ENCODE peak calls at places on chromosomes 16 and 17, in seven cellular contexts. T, J, D, N, S, L and K are unnamed samples.
A peak's percentile ranks its signal among the peaks of the same experiment; 100 is the strongest.

GRCh38 chr16:30722443-30722842 is 23.5 kb downstream of the SRCAP start:
- DNase-seq in T (no peak), J (no peak), D (no peak), N (peak; percentile 17), S (no peak), L (no peak), K (no peak)

GRCh38 chr17:7767425-7768021 is 50.0 kb downstream of the DNAH2 start:
- DNase-seq in T (no peak), J (no peak), D (no peak), N (no peak), S (no peak), L (no peak), K (no peak)

GRCh38 chr17:19317359-19318095 is 45.0 kb downstream of the B9D1 start:
- DNase-seq in T (no peak), J (peak; percentile 26), D (peak; percentile 76), N (peak; percentile 93), S (no peak), L (no peak), K (no peak)

GRCh38 chr17:8912060-8912981 is 44.8 kb upstream of the PIK3R6 start:
- DNase-seq in T (no peak), J (no peak), D (no peak), N (no peak), S (no peak), L (no peak), K (no peak)

GRCh38 chr17:40645291-40645690 is 2.3 kb downstream of the SMARCE1 start:
- DNase-seq in T (no peak), J (no peak), D (no peak), N (no peak), S (no peak), L (no peak), K (no peak)

GRCh38 chr17:2693561-2694380 is 17.8 kb downstream of the CLUH start:
- DNase-seq in T (peak; percentile 37), J (no peak), D (peak; percentile 67), N (no peak), S (no peak), L (no peak), K (no peak)

GRCh38 chr16:1606774-1607173 is 5.1 kb downstream of the IFT140 start:
- DNase-seq in T (no peak), J (no peak), D (no peak), N (no peak), S (no peak), L (no peak), K (no peak)

GRCh38 chr17:82080048-82080788 is 14.6 kb upstream of the DUS1L start:
- DNase-seq in T (no peak), J (no peak), D (no peak), N (no peak), S (no peak), L (no peak), K (no peak)

GRCh38 chr17:18933102-18934058 is 18.6 kb upstream of the SLC5A10 start:
- DNase-seq in T (no peak), J (no peak), D (no peak), N (no peak), S (no peak), L (no peak), K (peak; percentile 74)

GRCh38 chr16:4052801-4053662 is 63.2 kb downstream of the ADCY9 start:
- DNase-seq in T (peak; percentile 62), J (no peak), D (no peak), N (no peak), S (no peak), L (peak; percentile 71), K (peak; percentile 75)

GRCh38 chr17:82583720-82584234 is 64.2 kb downstream of the FOXK2 start:
- DNase-seq in T (no peak), J (no peak), D (peak; percentile 86), N (no peak), S (no peak), L (no peak), K (no peak)

GRCh38 chr17:2704890-2705248 is 6.7 kb downstream of the CLUH start:
- DNase-seq in T (no peak), J (no peak), D (no peak), N (no peak), S (no peak), L (no peak), K (no peak)

GRCh38 chr16:2471016-2471652 is at the start of gene NTN3:
- DNase-seq in T (no peak), J (no peak), D (no peak), N (peak; percentile 71), S (no peak), L (no peak), K (peak; percentile 45)

GRCh38 chr16:63287411-63287810 is 1251.2 kb upstream of the CDH8 start:
- DNase-seq in T (no peak), J (no peak), D (no peak), N (no peak), S (no peak), L (no peak), K (no peak)

GRCh38 chr17:4604111-4604644 is 19.8 kb downstream of the SMTNL2 start:
- DNase-seq in T (no peak), J (no peak), D (no peak), N (no peak), S (no peak), L (peak; percentile 13), K (no peak)

DNA sequence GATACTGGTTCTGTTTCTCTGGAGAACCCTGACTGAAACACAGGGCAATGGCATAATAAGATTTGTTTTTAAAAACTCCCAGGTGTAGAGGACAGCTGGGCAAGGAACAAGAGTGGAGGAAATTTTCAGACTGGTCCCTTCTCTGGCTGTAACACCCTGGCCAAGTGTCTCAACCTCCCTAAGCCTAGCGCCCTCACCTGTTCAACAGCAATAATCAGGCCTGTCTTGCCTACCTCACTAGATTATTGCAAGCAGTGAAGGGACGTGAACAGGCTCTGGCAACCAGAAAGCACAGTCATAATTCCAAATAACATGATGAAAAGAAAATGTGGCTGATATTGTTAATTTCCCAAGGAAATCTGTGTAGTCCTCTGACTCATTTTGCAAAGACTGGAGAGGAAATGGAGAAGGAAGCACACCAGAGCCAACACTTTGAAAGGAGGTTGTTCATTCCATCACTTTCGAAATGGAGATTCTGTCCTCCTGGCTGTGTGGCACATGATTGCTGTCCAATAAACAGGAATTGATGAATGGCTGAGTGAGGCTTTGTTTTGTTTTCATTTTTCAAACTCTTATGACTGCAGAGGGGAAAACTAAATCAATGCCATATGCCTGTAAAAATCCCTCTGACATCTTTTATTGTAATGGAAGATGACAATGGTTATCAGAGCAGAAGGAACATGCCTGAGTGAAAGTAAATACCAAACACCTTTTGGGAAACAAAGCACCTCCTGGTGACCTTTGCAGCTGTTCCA is 87.4 kb upstream of the HLF start:
- DNase-seq in T (no peak), J (no peak), D (no peak), N (peak; percentile 62), S (no peak), L (no peak), K (no peak)
- TF ChIP-seq CTCF in T (no peak), J (no peak), D (no peak), N (peak; percentile 79), S (no peak), L (peak; percentile 18), K (no peak)

GRCh38 chr16:19900590-19900989 is 15.9 kb upstream of the GPRC5B start:
- DNase-seq in T (no peak), J (no peak), D (no peak), N (peak; percentile 28), S (no peak), L (no peak), K (no peak)
- TF ChIP-seq CTCF in T (no peak), J (no peak), D (no peak), N (no peak), S (no peak), L (peak; percentile 37), K (no peak)

GRCh38 chr17:63434951-63435571 is 11.0 kb downstream of the CYB561 start:
- DNase-seq in T (peak; percentile 90), J (no peak), D (peak; percentile 92), N (no peak), S (no peak), L (peak; percentile 53), K (peak; percentile 75)
- TF ChIP-seq CTCF in T (no peak), J (peak; percentile 9), D (no peak), N (peak; percentile 56), S (no peak), L (peak; percentile 59), K (peak; percentile 70)

GRCh38 chr17:43713494-43714162 is 45.0 kb downstream of the SOST start:
- DNase-seq in T (no peak), J (peak; percentile 32), D (peak; percentile 86), N (peak; percentile 58), S (no peak), L (no peak), K (no peak)

GRCh38 chr17:43709210-43709609 is 47.5 kb upstream of the MEOX1 start:
- DNase-seq in T (no peak), J (no peak), D (no peak), N (no peak), S (no peak), L (no peak), K (no peak)

GRCh38 chr17:43714338-43715149 is 44.0 kb downstream of the SOST start:
- DNase-seq in T (no peak), J (no peak), D (no peak), N (no peak), S (no peak), L (peak; percentile 72), K (no peak)

GRCh38 chr17:43710101-43710500 is 48.4 kb upstream of the MEOX1 start:
- DNase-seq in T (no peak), J (no peak), D (no peak), N (no peak), S (no peak), L (no peak), K (no peak)

DNA sequence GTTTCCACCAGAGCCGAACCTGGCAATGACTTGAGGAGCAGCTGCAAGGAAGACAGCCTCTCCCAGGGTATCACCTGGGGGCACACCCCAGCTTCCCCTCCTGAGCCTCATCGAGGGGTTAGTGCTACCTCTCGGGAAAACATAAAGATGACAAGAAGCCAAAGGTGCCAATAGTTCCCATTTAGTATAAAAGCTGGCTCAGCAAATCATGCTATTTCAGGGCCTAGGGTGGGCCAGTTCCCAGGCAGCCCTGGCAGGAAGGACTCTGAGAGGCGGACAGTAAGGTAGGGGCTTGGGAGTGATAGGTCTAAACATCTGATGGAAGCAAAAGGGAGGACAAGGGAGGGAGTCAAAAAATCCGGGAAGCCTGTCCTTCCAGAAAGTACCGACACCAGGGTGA is 46.2 kb downstream of the SOST start:
- DNase-seq in T (no peak), J (no peak), D (no peak), N (no peak), S (no peak), L (no peak), K (no peak)
- TF ChIP-seq CTCF in T (no peak), J (no peak), D (no peak), N (no peak), S (no peak), L (no peak), K (no peak)

GRCh38 chr16:49183911-49184310 is 97.7 kb downstream of the CBLN1 start:
- DNase-seq in T (no peak), J (peak; percentile 16), D (no peak), N (peak; percentile 81), S (no peak), L (no peak), K (no peak)
- TF ChIP-seq CTCF in T (no peak), J (peak; percentile 64), D (no peak), N (peak; percentile 67), S (no peak), L (no peak), K (no peak)